ENCODE peak calls at places on chromosomes 6 and 20, in six cellular contexts. D is naive thymus-derived CD8-positive, alpha-beta T cell; C is HFFc6; E is GDM1; X is left ventricle myocardium inferior; J is NCI-H524. V is an unnamed sample.

GRCh38 chr20:51104960-51105460 is 82.1 kb upstream of the KCNG1 start:
- DNase-seq in D (no peak), C (no peak), E (no peak), X (no peak), J (no peak), V (no peak)

GRCh38 chr6:73236147-73236750 is 11.0 kb upstream of the KHDC1L start:
- DNase-seq in D (no peak), C (peak), E (no peak), X (no peak), J (no peak), V (no peak)

GRCh38 chr20:63191400-63191799 is 24.5 kb downstream of the YTHDF1 start:
- DNase-seq in D (no peak), C (no peak), E (no peak), X (no peak), J (peak), V (no peak)

GRCh38 chr6:118509009-118509617 is 39.0 kb upstream of the PLN start:
- DNase-seq in D (no peak), C (peak), E (no peak), X (no peak), J (peak), V (no peak)

GRCh38 chr6:3732345-3733141 is 19.0 kb downstream of the PXDC1 start:
- DNase-seq in D (peak), C (peak), E (peak), X (peak), J (peak), V (peak)

GRCh38 chr6:104771258-104771832 is 88.4 kb downstream of the HACE1 start:
- DNase-seq in D (peak), C (peak), E (peak), X (no peak), J (peak), V (peak)

GRCh38 chr6:5960456-5960855 is 46.3 kb downstream of the NRN1 start:
- DNase-seq in D (no peak), C (no peak), E (no peak), X (no peak), J (no peak), V (no peak)

GRCh38 chr6:152720964-152721363 is 23.3 kb downstream of the MYCT1 start:
- DNase-seq in D (no peak), C (no peak), E (no peak), X (no peak), J (no peak), V (no peak)

GRCh38 chr6:125780540-125781306 is 10.0 kb upstream of the NCOA7 start:
- DNase-seq in D (peak), C (peak), E (peak), X (peak), J (peak), V (peak)

GRCh38 chr6:131979515-131980337 is 28.6 kb upstream of the CCN2 start:
- DNase-seq in D (no peak), C (peak), E (no peak), X (no peak), J (no peak), V (no peak)

GRCh38 chr6:475341-475740 is 83.8 kb downstream of the IRF4 start:
- DNase-seq in D (no peak), C (no peak), E (no peak), X (no peak), J (no peak), V (no peak)

GRCh38 chr6:28606424-28607391 is 81.0 kb downstream of the GPX5 start:
- DNase-seq in D (peak), C (peak), E (no peak), X (no peak), J (peak), V (peak)

GRCh38 chr6:158011478-158011920 is 29.8 kb downstream of the SYNJ2 start:
- DNase-seq in D (no peak), C (no peak), E (no peak), X (peak), J (no peak), V (no peak)

GRCh38 chr20:40493551-40493950 is 195.5 kb downstream of the MAFB start:
- DNase-seq in D (no peak), C (no peak), E (no peak), X (no peak), J (no peak), V (no peak)

GRCh38 chr20:62716198-62716940 is 7.7 kb downstream of the NTSR1 start:
- DNase-seq in D (peak), C (no peak), E (no peak), X (no peak), J (no peak), V (peak)

GRCh38 chr20:33578510-33578909 is 83.6 kb upstream of the C20orf144 start:
- DNase-seq in D (no peak), C (peak), E (no peak), X (no peak), J (peak), V (no peak)

GRCh38 chr20:59705651-59706101 is 101.3 kb downstream of the PHACTR3 start:
- DNase-seq in D (no peak), C (no peak), E (no peak), X (no peak), J (no peak), V (no peak)

GRCh38 chr20:21719592-21720214 is 14.2 kb downstream of the PAX1 start:
- DNase-seq in D (peak), C (peak), E (no peak), X (no peak), J (peak), V (no peak)

GRCh38 chr6:6695711-6696048 is 107.2 kb downstream of the LY86 start:
- DNase-seq in D (no peak), C (no peak), E (no peak), X (no peak), J (no peak), V (no peak)

GRCh38 chr6:116444092-116444491 is 17.1 kb upstream of the CALHM6 start:
- DNase-seq in D (peak), C (peak), E (peak), X (no peak), J (peak), V (no peak)

GRCh38 chr20:18430172-18430826 is 36.5 kb downstream of the DZANK1 start:
- DNase-seq in D (no peak), C (no peak), E (no peak), X (no peak), J (no peak), V (no peak)

GRCh38 chr6:111258615-111259088 is 171.3 kb downstream of the SLC16A10 start:
- DNase-seq in D (no peak), C (peak), E (no peak), X (no peak), J (no peak), V (no peak)

GRCh38 chr20:36956674-36957073 is 5.2 kb upstream of the SAMHD1 start:
- DNase-seq in D (no peak), C (no peak), E (no peak), X (no peak), J (no peak), V (no peak)

GRCh38 chr6:33621396-33622388 is 570 bp downstream of the ITPR3 start:
- DNase-seq in D (peak), C (no peak), E (no peak), X (peak), J (peak), V (no peak)

GRCh38 chr20:36205026-36205425 is 31.3 kb upstream of the AAR2 start:
- DNase-seq in D (no peak), C (no peak), E (no peak), X (no peak), J (no peak), V (no peak)

V was measured in naive thymus-derived CD4-positive, alpha-beta T cell.